ENCODE peak calls at places on chromosomes 3 and 15, in ten cellular contexts. C, Y, T, U, B, A, D, F, R and I are unnamed samples.

GRCh38 chr3:38647217-38647970 is 2.1 kb downstream of the SCN5A start:
- DNase-seq in C (no peak), Y (no peak), T (no peak), U (no peak), B (no peak), A (peak), D (peak), F (no peak), R (peak), I (no peak)

GRCh38 chr3:30658328-30659052 is 52.1 kb downstream of the TGFBR2 start:
- DNase-seq in C (peak), Y (no peak), T (no peak), U (peak), B (peak), A (no peak), D (no peak), F (no peak), R (peak), I (no peak)

GRCh38 chr3:192637803-192638202 is 89.5 kb downstream of the FGF12 start:
- DNase-seq in C (no peak), Y (no peak), T (no peak), U (no peak), B (no peak), A (no peak), D (no peak), F (no peak), R (no peak), I (no peak)

GRCh38 chr3:105762749-105763673 is 105.8 kb downstream of the CBLB start:
- DNase-seq in C (peak), Y (no peak), T (no peak), U (no peak), B (peak), A (no peak), D (no peak), F (no peak), R (no peak), I (no peak)

GRCh38 chr3:132417695-132418520 is 606 bp downstream of the DNAJC13 start:
- DNase-seq in C (peak), Y (peak), T (peak), U (peak), B (peak), A (peak), D (peak), F (no peak), R (peak), I (no peak)

GRCh38 chr3:99842826-99843589 is 25.3 kb downstream of the CMSS1 start:
- DNase-seq in C (peak), Y (no peak), T (no peak), U (peak), B (peak), A (no peak), D (no peak), F (no peak), R (no peak), I (no peak)

GRCh38 chr3:64740232-64740631 is 52.4 kb upstream of the ADAMTS9 start:
- DNase-seq in C (peak), Y (no peak), T (no peak), U (peak), B (peak), A (peak), D (no peak), F (no peak), R (no peak), I (peak)

GRCh38 chr3:55721716-55722484 is 234.8 kb upstream of the WNT5A start:
- DNase-seq in C (no peak), Y (no peak), T (no peak), U (peak), B (peak), A (no peak), D (no peak), F (peak), R (no peak), I (no peak)

GRCh38 chr3:134059680-134060560 is 30.2 kb upstream of the SLCO2A1 start:
- DNase-seq in C (peak), Y (no peak), T (no peak), U (peak), B (peak), A (peak), D (no peak), F (no peak), R (no peak), I (no peak)

GRCh38 chr3:177977381-177978158 is 558.7 kb upstream of the KCNMB2 start:
- DNase-seq in C (peak), Y (no peak), T (no peak), U (peak), B (peak), A (no peak), D (no peak), F (no peak), R (no peak), I (no peak)

GRCh38 chr3:13477946-13478345 is 2.2 kb upstream of the HDAC11 start:
- DNase-seq in C (no peak), Y (no peak), T (no peak), U (no peak), B (no peak), A (no peak), D (no peak), F (no peak), R (no peak), I (no peak)

GRCh38 chr3:13479332-13479581 is 849 bp upstream of the HDAC11 start:
- DNase-seq in C (peak), Y (no peak), T (peak), U (no peak), B (no peak), A (no peak), D (no peak), F (peak), R (peak), I (no peak)

GRCh38 chr3:13480340-13481318 is 523 bp downstream of the HDAC11 start:
- DNase-seq in C (peak), Y (no peak), T (peak), U (peak), B (peak), A (no peak), D (peak), F (no peak), R (no peak), I (peak)

GRCh38 chr3:13482106-13482690 is 2.1 kb downstream of the HDAC11 start:
- DNase-seq in C (no peak), Y (no peak), T (peak), U (no peak), B (no peak), A (no peak), D (peak), F (no peak), R (no peak), I (no peak)

DNA sequence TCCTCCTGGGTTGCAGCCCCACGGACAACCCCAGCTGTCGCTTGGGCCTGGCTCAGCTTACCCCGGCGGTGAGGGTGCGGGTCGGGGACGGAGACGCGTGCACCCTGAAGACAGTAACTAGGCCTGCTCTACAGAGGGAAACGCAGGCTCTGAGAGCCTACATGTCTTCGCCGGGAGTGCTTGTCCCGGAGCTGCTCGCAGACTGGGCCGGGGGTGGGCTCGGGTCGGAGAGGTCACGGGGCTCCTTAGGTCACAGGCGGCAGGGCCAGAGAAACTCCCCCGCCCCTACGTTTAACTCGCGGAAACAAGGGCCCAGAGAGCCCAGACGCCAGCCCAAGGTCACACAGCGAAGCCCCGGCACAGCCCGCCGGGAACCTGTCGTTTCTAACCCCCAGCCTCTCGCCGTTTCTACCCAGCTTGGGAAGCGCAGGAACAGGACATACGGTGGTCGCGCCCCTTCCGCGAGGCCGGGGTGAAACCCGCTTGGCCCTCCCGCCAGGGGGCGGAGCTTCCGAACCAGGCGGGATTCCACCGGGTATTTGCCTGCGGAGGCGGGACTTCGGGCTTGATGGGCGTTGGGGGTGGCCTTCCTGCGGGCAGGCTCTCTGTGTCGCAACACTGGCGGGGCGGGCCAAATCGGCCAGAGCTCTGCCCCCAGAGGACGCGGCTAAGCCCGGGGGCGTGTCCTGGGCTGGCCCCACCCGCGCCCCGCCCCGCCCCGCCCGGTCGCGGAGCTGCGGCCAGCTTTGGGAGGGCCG is at the start of gene HDAC11:
- DNase-seq in C (peak), Y (peak), T (peak), U (peak), B (peak), A (peak), D (peak), F (peak), R (peak), I (peak)
- TF ChIP-seq CTCF in C (no peak), Y (no peak), T (peak), U (peak), B (no peak), A (no peak), D (peak), F (peak), R (no peak), I (no peak)

DNA sequence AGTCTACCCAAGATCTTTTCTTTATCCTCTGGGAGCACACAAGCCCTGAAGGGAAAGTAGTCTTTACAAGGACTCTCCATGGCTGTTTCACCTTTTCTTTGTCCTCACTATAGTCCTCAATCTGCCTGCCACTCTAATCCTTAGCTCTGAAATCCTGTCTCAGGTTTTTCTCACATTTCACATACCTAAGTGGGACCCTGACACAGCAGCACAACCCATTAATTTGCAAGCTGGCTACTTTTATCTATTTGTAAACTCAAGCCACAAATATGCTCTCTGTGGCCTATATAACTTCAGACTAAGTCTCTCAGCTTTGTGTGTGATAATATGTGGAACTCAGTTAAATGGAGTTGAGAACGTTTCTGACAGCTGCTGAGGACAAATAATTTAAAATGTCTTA is 19.8 kb downstream of the SIN3A start:
- DNase-seq in C (peak), Y (no peak), T (no peak), U (no peak), B (peak), A (no peak), D (no peak), F (no peak), R (no peak), I (no peak)
- H3K4me3 ChIP-seq in C (no peak), Y (no peak), T (no peak), U (no peak), B (no peak), A (no peak), D (no peak), F (no peak), R (no peak), I (no peak)

DNA sequence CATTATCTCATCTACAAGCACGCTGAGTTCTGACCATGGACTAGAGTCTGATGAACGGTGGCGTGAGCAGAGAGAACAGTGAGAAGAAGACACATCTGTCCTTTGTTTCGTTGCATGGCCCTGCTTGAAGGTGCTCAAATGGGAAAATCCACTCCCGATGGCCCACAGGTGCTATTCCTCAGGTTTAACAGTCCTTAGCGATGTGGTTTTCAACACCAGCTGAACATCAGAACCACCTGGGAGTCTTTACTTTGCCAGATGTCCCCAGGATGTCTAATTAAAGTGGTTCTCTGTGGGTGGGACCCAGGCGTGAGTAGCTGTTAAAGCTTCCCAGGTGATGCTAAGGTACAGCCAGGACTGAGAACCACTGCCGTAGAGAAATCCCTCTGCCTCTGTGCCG is 13.0 kb downstream of the ADAMTS17 start:
- DNase-seq in C (no peak), Y (no peak), T (no peak), U (no peak), B (no peak), A (peak), D (no peak), F (no peak), R (no peak), I (no peak)
- H3K27ac ChIP-seq in C (no peak), Y (no peak), T (no peak), U (no peak), B (no peak), A (no peak), D (no peak), F (no peak), R (no peak), I (no peak)

GRCh38 chr3:179045719-179046402 is 25.7 kb downstream of the ZMAT3 start:
- DNase-seq in C (no peak), Y (no peak), T (no peak), U (no peak), B (no peak), A (no peak), D (no peak), F (no peak), R (no peak), I (no peak)

DNA sequence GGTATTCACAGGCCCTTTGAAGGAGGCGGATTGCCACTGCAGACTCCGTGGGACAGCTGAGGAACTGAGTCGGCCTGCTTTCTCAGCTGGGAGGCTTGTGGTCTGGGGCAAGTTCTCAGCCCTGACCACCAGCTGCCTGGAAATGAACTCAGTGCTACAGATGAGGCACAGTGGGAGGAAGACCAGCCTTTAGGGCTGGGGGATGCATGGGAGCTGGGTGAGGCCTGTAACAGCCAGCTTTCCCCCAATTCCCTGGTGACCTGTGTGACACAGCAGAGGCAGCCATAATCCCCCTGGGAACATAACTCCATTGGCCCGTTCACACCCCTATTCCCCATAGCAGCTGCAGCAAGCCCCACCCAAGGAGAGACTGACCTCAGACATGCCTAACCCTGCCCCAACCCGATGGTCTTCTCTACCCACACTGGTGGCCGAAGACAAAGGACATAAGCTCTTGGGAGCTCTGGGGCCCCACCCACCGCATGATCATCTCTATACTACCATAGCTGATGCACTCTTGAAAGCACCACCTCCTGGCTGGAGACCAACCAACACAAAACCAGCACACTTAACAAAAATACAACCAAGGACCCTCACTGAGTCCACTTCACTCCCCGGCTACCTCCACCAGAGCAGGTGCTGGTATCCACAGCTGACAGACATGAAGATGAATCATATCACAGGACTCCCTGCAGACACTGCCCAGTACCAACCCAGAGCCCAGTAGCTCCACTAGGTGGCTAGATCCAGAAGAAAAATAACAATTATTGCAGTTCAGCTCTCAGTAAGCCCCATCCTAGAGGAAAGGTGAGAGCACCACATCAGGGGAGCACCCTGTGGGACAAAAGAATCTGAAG is 24.9 kb downstream of the ZMAT3 start:
- DNase-seq in C (peak), Y (no peak), T (no peak), U (peak), B (peak), A (no peak), D (no peak), F (no peak), R (no peak), I (no peak)
- TF ChIP-seq CTCF in C (no peak), Y (no peak), T (no peak), U (no peak), B (no peak), A (no peak), D (no peak), F (no peak), R (no peak), I (no peak)

GRCh38 chr3:146273721-146274407 is 23.0 kb upstream of the PLSCR4 start:
- DNase-seq in C (no peak), Y (no peak), T (no peak), U (no peak), B (no peak), A (no peak), D (no peak), F (no peak), R (no peak), I (no peak)
- H3K4me3 ChIP-seq in C (no peak), Y (no peak), T (no peak), U (no peak), B (no peak), A (no peak), D (no peak), F (no peak), R (no peak), I (no peak)

GRCh38 chr15:64580696-64581407 is 120.5 kb downstream of the ZNF609 start:
- DNase-seq in C (no peak), Y (no peak), T (no peak), U (no peak), B (no peak), A (no peak), D (no peak), F (no peak), R (no peak), I (no peak)

GRCh38 chr15:64583983-64584382 is 123.6 kb downstream of the ZNF609 start:
- DNase-seq in C (no peak), Y (no peak), T (no peak), U (no peak), B (no peak), A (no peak), D (no peak), F (no peak), R (no peak), I (no peak)

GRCh38 chr15:64581408-64581761 is 121.0 kb downstream of the ZNF609 start:
- DNase-seq in C (no peak), Y (no peak), T (no peak), U (no peak), B (no peak), A (no peak), D (no peak), F (no peak), R (no peak), I (no peak)

GRCh38 chr15:64583519-64583918 is 123.1 kb downstream of the ZNF609 start:
- DNase-seq in C (no peak), Y (no peak), T (no peak), U (no peak), B (no peak), A (no peak), D (no peak), F (no peak), R (no peak), I (no peak)

GRCh38 chr15:64582202-64582601 is 121.8 kb downstream of the ZNF609 start:
- DNase-seq in C (peak), Y (no peak), T (no peak), U (peak), B (peak), A (no peak), D (no peak), F (no peak), R (no peak), I (no peak)
- H3K27ac ChIP-seq in C (no peak), Y (no peak), T (no peak), U (no peak), B (no peak), A (no peak), D (no peak), F (no peak), R (no peak), I (no peak)

GRCh38 chr3:58540176-58540863 is 3.3 kb upstream of the ACOX2 start:
- DNase-seq in C (no peak), Y (no peak), T (no peak), U (no peak), B (no peak), A (no peak), D (no peak), F (no peak), R (no peak), I (no peak)

GRCh38 chr3:58539636-58540035 is 2.6 kb upstream of the ACOX2 start:
- DNase-seq in C (no peak), Y (no peak), T (no peak), U (peak), B (peak), A (no peak), D (no peak), F (no peak), R (no peak), I (no peak)

GRCh38 chr3:58536501-58537411 is at the start of gene ACOX2:
- DNase-seq in C (peak), Y (no peak), T (peak), U (peak), B (peak), A (peak), D (peak), F (peak), R (peak), I (peak)

GRCh38 chr3:58535531-58536500 is 1.2 kb downstream of the ACOX2 start:
- DNase-seq in C (no peak), Y (no peak), T (no peak), U (no peak), B (peak), A (no peak), D (no peak), F (no peak), R (no peak), I (no peak)

DNA sequence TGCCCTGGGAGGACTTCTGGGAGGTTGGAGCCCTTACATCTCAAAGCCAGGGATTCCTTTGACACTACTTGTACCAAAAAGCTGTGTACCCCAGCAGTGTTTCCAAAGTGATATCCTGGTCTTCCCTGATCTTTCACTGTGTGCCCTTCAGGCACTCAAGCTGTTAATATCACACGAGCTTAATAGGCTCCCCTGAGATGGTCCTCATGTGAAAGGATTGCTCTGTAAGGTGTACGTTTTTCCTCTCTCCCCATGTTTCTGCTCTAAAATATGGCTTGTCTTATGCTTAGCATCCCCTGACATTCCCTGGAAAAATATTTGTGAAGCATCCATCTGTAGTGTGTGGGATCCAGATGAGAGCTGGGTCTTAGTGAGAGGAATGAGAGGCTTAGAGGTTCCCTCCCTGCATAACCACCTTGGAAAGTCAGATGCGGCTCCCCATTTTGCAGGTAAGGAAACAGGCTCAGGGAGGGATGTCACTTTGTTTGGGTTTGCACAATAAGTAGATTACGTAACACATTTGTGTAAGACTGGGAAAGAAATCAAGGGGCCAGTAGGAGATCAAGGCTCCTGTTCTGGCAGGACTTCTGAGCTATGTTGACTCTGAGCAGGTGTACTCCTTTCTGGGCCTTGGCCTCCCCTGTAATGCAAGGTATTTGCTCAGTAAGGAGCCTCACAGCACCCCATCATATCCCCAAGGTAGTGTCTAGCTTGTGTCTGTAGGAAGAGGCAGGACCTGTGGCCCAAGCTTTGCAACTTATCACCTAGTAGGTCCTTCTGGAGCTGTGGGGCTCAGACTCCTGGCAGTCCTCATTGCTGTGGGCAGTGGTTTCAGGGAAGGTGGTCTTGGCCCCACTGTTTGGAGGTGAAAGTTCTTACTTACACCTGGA is 667 bp upstream of the ACOX2 start:
- DNase-seq in C (no peak), Y (no peak), T (no peak), U (no peak), B (no peak), A (no peak), D (no peak), F (no peak), R (no peak), I (no peak)
- TF ChIP-seq CTCF in C (no peak), Y (no peak), T (no peak), U (no peak), B (no peak), A (no peak), D (no peak), F (no peak), R (no peak), I (no peak)

GRCh38 chr15:55742927-55743614 is at the start of gene PRTG:
- DNase-seq in C (peak), Y (no peak), T (peak), U (peak), B (peak), A (peak), D (peak), F (peak), R (peak), I (no peak)
- H3K4me3 ChIP-seq in C (peak), Y (peak), T (peak), U (peak), B (peak), A (peak), D (peak), F (peak), R (peak), I (peak)